ENCODE peak calls at places on chromosomes 12 and 14, in four cellular contexts. U, E, G and D are unnamed samples.
A peak's percentile ranks its signal among the peaks of the same experiment; 100 is the strongest.

GRCh38 chr14:24307575-24308341 is at the start of gene CIDEB:
- DNase-seq in G (peak; percentile 65), E (peak; percentile 62), U (peak; percentile 55), D (peak; percentile 67)

GRCh38 chr14:105311838-105312237 is 2.7 kb upstream of the PACS2 start:
- DNase-seq in E (no peak), G (no peak), U (no peak), D (no peak)

GRCh38 chr12:103336940-103337339 is 158.8 kb downstream of the C12orf42 start:
- DNase-seq in G (no peak), E (no peak), U (no peak), D (no peak)

GRCh38 chr12:103799504-103800251 is 41.4 kb downstream of the NT5DC3 start:
- DNase-seq in E (peak; percentile 45), U (no peak), G (no peak), D (no peak)

GRCh38 chr14:23366163-23366921 is 1.4 kb upstream of the EFS start:
- DNase-seq in G (peak; percentile 72), U (peak; percentile 68), E (no peak), D (no peak)

GRCh38 chr12:57216931-57217871 is 607 bp downstream of the NXPH4 start:
- DNase-seq in G (no peak), E (peak; percentile 48), U (no peak), D (no peak)

GRCh38 chr14:97697772-97698171 is 900.6 kb downstream of the VRK1 start:
- DNase-seq in E (no peak), U (no peak), G (no peak), D (no peak)

GRCh38 chr12:77113971-77114370 is 48.6 kb upstream of the E2F7 start:
- DNase-seq in E (no peak), G (no peak), U (no peak), D (no peak)

GRCh38 chr12:127334324-127334723 is 932.6 kb upstream of the TMEM132C start:
- DNase-seq in G (no peak), U (no peak), E (no peak), D (no peak)

GRCh38 chr14:94306047-94306978 is 13.2 kb upstream of the SERPINA10 start:
- DNase-seq in U (no peak), E (no peak), G (no peak), D (no peak)

GRCh38 chr12:48815281-48816110 is 2.8 kb upstream of the CACNB3 start:
- DNase-seq in E (peak; percentile 82), G (peak; percentile 81), U (peak; percentile 45), D (peak; percentile 88)

GRCh38 chr12:19850341-19851065 is 411.2 kb downstream of the AEBP2 start:
- DNase-seq in E (peak; percentile 66), U (no peak), G (no peak), D (no peak)

GRCh38 chr14:73168691-73169090 is 32.4 kb downstream of the PSEN1 start:
- DNase-seq in G (no peak), E (no peak), U (no peak), D (no peak)

GRCh38 chr14:73176673-73177072 is 40.4 kb downstream of the PSEN1 start:
- DNase-seq in U (no peak), E (no peak), G (no peak), D (no peak)

GRCh38 chr14:73170686-73171085 is 34.4 kb downstream of the PSEN1 start:
- DNase-seq in U (no peak), G (no peak), E (no peak), D (no peak)

GRCh38 chr14:73168274-73168673 is 32.0 kb downstream of the PSEN1 start:
- DNase-seq in U (no peak), G (no peak), E (no peak), D (no peak)

GRCh38 chr14:73173092-73173735 is 36.9 kb downstream of the PSEN1 start:
- DNase-seq in E (peak; percentile 75), G (no peak), U (no peak), D (peak; percentile 13)
- TF ChIP-seq CTCF in E (peak; percentile 55), G (peak; percentile 49), U (peak; percentile 52), D (peak; percentile 69)

GRCh38 chr12:11622774-11623375 is 26.6 kb upstream of the ETV6 start:
- DNase-seq in G (no peak), U (no peak), E (no peak), D (no peak)
- TF ChIP-seq CTCF in G (no peak), U (peak; percentile 26), E (no peak), D (peak; percentile 16)

GRCh38 chr14:47040490-47040889 is 388.9 kb upstream of the RPL10L start:
- DNase-seq in G (no peak), U (no peak), E (no peak), D (peak; percentile 42)
- TF ChIP-seq CTCF in G (peak; percentile 22), U (peak; percentile 56), E (no peak), D (peak; percentile 80)

GRCh38 chr12:108097160-108097911 is 31.8 kb upstream of the WSCD2 start:
- DNase-seq in U (no peak), G (no peak), E (no peak), D (no peak)

GRCh38 chr12:108101605-108102175 is 27.4 kb upstream of the WSCD2 start:
- DNase-seq in U (no peak), E (no peak), G (no peak), D (peak; percentile 39)

GRCh38 chr12:108099778-108100177 is 29.3 kb upstream of the WSCD2 start:
- DNase-seq in U (no peak), E (no peak), G (no peak), D (no peak)

GRCh38 chr12:108098374-108098773 is 30.7 kb upstream of the WSCD2 start:
- DNase-seq in E (no peak), U (no peak), G (no peak), D (no peak)

DNA sequence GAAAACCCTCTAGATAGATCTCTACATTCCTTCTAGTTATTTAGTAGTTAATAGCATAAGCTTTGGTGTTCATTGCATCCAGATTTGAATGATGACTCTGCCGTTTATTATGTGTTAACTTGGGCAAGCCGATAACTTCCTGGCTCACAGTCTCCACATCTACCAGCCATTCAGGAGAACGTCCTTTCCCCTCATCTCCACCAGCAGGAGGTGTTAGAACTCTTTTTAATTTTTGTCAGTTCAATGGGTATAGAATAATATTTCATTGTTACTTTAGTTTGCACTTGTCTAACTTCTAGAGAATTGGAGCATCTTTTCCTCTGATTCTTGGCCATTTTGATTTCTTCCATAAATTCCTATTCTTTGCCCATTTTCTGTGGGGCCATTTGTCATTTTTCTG is 30.0 kb upstream of the WSCD2 start:
- DNase-seq in U (no peak), E (no peak), G (no peak), D (no peak)
- TF ChIP-seq CTCF in U (no peak), E (no peak), G (peak; percentile 33), D (peak; percentile 56)

GRCh38 chr14:31283568-31284252 is 76.1 kb upstream of the HECTD1 start:
- DNase-seq in E (peak; percentile 29), U (no peak), G (no peak), D (no peak)

GRCh38 chr14:31280871-31281220 is 73.3 kb upstream of the HECTD1 start:
- DNase-seq in U (no peak), E (no peak), G (no peak), D (no peak)

GRCh38 chr14:31280132-31280870 is 72.7 kb upstream of the HECTD1 start:
- DNase-seq in U (no peak), E (no peak), G (no peak), D (no peak)

GRCh38 chr14:31286456-31287293 is 79.1 kb upstream of the HECTD1 start:
- DNase-seq in E (no peak), G (no peak), U (no peak), D (peak; percentile 37)

GRCh38 chr14:31283153-31283552 is 75.6 kb upstream of the HECTD1 start:
- DNase-seq in E (no peak), U (no peak), G (no peak), D (no peak)
- TF ChIP-seq CTCF in E (no peak), U (no peak), G (no peak), D (no peak)